ENCODE peak calls at places on chromosomes 3 and 15, in seven cellular contexts. F is stimulated activated CD4-positive, alpha-beta T cell treated with anti-CD3 and anti-CD28 coated beads, Interleukin-15, amount 100 ng/mL, for 24 hours; O is Calu3; C is coronary artery; K is T-cell; G is GM04503; J is adrenal gland. V is an unnamed sample.

GRCh38 chr3:58111513-58112184 is 99.1 kb downstream of the DNASE1L3 start:
- DNase-seq in F (no peak), O (peak), C (no peak), K (no peak), G (no peak), J (no peak), V (no peak)

GRCh38 chr15:26235148-26235769 is 372.1 kb upstream of the ATP10A start:
- DNase-seq in F (no peak), O (no peak), C (no peak), K (no peak), G (no peak), J (no peak), V (no peak)

GRCh38 chr3:196533260-196533681 is 18.1 kb upstream of the SMCO1 start:
- DNase-seq in F (no peak), O (no peak), C (no peak), K (no peak), G (no peak), J (no peak), V (no peak)

GRCh38 chr3:159366476-159366875 is 564.6 kb downstream of the MFSD1 start:
- DNase-seq in F (no peak), O (no peak), C (no peak), K (no peak), G (no peak), J (no peak), V (no peak)

GRCh38 chr15:51721199-51721960 is 16.1 kb downstream of the LYSMD2 start:
- DNase-seq in F (no peak), O (no peak), C (no peak), K (no peak), G (no peak), J (no peak), V (no peak)

GRCh38 chr3:177136715-177137114 is 60.6 kb downstream of the TBL1XR1 start:
- DNase-seq in F (no peak), O (no peak), C (no peak), K (no peak), G (no peak), J (no peak), V (no peak)

GRCh38 chr15:30990036-30990435 is 1.4 kb downstream of the MTMR10 start:
- DNase-seq in F (no peak), O (no peak), C (no peak), K (no peak), G (no peak), J (no peak), V (no peak)

GRCh38 chr3:25291524-25291923 is 136.5 kb upstream of the RARB start:
- DNase-seq in F (no peak), O (no peak), C (no peak), K (no peak), G (no peak), J (no peak), V (no peak)

GRCh38 chr3:188241072-188241471 is 87.1 kb downstream of the LPP start:
- DNase-seq in F (no peak), O (no peak), C (no peak), K (no peak), G (no peak), J (peak), V (peak)

GRCh38 chr3:139533781-139534443 is 5.6 kb downstream of the RBP1 start:
- DNase-seq in F (no peak), O (no peak), C (no peak), K (no peak), G (no peak), J (peak), V (peak)